ENCODE peak calls at places on chromosomes 16 and 17, in nine cellular contexts. E, G, H, C, K, R, I, D and U are unnamed samples.
A peak's percentile ranks its signal among the peaks of the same experiment; 100 is the strongest.

GRCh38 chr17:8466873-8467272 is 31.2 kb downstream of the NDEL1 start:
- DNase-seq in E (no peak), G (no peak), H (peak; percentile 40), C (no peak), K (no peak), R (no peak), I (no peak), D (no peak), U (no peak)

GRCh38 chr17:56826611-56827414 is 6.9 kb downstream of the C17orf67 start:
- DNase-seq in E (no peak), G (no peak), H (no peak), C (no peak), K (no peak), R (no peak), I (no peak), D (no peak), U (no peak)

GRCh38 chr16:53549970-53550406 is 47.0 kb upstream of the AKTIP start:
- DNase-seq in E (peak; percentile 82), G (peak; percentile 89), H (peak; percentile 78), C (peak; percentile 54), K (peak; percentile 89), R (peak; percentile 93), I (peak; percentile 75), D (peak; percentile 71), U (peak; percentile 70)

GRCh38 chr17:82662711-82663261 is 14.5 kb upstream of the WDR45B start:
- DNase-seq in E (no peak), G (no peak), H (peak; percentile 74), C (no peak), K (no peak), R (no peak), I (no peak), D (no peak), U (no peak)

GRCh38 chr16:30527635-30528178 is 1.3 kb upstream of the ZNF768 start:
- DNase-seq in E (no peak), G (no peak), H (no peak), C (no peak), K (no peak), R (no peak), I (no peak), D (no peak), U (no peak)

GRCh38 chr17:63911657-63912100 is 621 bp upstream of the CSHL1 start:
- DNase-seq in E (peak; percentile 8), G (peak; percentile 19), H (peak; percentile 89), C (peak; percentile 45), K (no peak), R (peak; percentile 19), I (peak; percentile 24), D (peak; percentile 63), U (no peak)

GRCh38 chr17:82913304-82914043 is 73.7 kb upstream of the ZNF750 start:
- DNase-seq in E (no peak), G (no peak), H (peak; percentile 83), C (no peak), K (no peak), R (no peak), I (no peak), D (peak; percentile 31), U (no peak)

GRCh38 chr17:27245230-27245696 is 48.7 kb upstream of the WSB1 start:
- DNase-seq in E (peak; percentile 89), G (peak; percentile 97), H (peak; percentile 88), C (peak; percentile 89), K (peak; percentile 93), R (peak; percentile 97), I (peak; percentile 79), D (peak; percentile 95), U (peak; percentile 88)

GRCh38 chr17:69508814-69509213 is 94.3 kb downstream of the MAP2K6 start:
- DNase-seq in E (no peak), G (no peak), H (no peak), C (no peak), K (no peak), R (no peak), I (no peak), D (no peak), U (no peak)

GRCh38 chr17:63838586-63839184 is 3.8 kb downstream of the SMARCD2 start:
- DNase-seq in E (peak; percentile 45), G (peak; percentile 96), H (peak; percentile 57), C (peak; percentile 85), K (peak; percentile 95), R (peak; percentile 94), I (no peak), D (no peak), U (peak; percentile 91)

GRCh38 chr16:11152205-11152604 is 103.8 kb downstream of the SOCS1 start:
- DNase-seq in E (no peak), G (no peak), H (no peak), C (no peak), K (no peak), R (no peak), I (no peak), D (no peak), U (peak; percentile 17)

GRCh38 chr17:61284174-61284573 is 115.5 kb upstream of the TBX2 start:
- DNase-seq in E (peak; percentile 93), G (peak; percentile 40), H (no peak), C (no peak), K (peak; percentile 86), R (peak; percentile 65), I (peak; percentile 92), D (no peak), U (peak; percentile 88)

GRCh38 chr16:50434872-50435478 is 66.2 kb upstream of the BRD7 start:
- DNase-seq in E (no peak), G (no peak), H (no peak), C (no peak), K (no peak), R (no peak), I (no peak), D (no peak), U (no peak)
- H3K4me3 ChIP-seq in E (no peak overlapping the region), G (no peak overlapping the region), H (no peak overlapping the region), C (no peak overlapping the region), K (no peak overlapping the region), R (no peak overlapping the region), I (no peak overlapping the region), D (no peak overlapping the region), U (no peak overlapping the region)

GRCh38 chr17:47721725-47722124 is 11.3 kb upstream of the TBX21 start:
- DNase-seq in E (no peak), G (no peak), H (no peak), C (no peak), K (no peak), R (no peak), I (no peak), D (no peak), U (no peak)
- H3K4me3 ChIP-seq in E (no peak overlapping the region), G (no peak overlapping the region), H (no peak overlapping the region), C (no peak overlapping the region), K (no peak overlapping the region), R (no peak overlapping the region), I (no peak overlapping the region), D (no peak overlapping the region), U (no peak overlapping the region)

DNA sequence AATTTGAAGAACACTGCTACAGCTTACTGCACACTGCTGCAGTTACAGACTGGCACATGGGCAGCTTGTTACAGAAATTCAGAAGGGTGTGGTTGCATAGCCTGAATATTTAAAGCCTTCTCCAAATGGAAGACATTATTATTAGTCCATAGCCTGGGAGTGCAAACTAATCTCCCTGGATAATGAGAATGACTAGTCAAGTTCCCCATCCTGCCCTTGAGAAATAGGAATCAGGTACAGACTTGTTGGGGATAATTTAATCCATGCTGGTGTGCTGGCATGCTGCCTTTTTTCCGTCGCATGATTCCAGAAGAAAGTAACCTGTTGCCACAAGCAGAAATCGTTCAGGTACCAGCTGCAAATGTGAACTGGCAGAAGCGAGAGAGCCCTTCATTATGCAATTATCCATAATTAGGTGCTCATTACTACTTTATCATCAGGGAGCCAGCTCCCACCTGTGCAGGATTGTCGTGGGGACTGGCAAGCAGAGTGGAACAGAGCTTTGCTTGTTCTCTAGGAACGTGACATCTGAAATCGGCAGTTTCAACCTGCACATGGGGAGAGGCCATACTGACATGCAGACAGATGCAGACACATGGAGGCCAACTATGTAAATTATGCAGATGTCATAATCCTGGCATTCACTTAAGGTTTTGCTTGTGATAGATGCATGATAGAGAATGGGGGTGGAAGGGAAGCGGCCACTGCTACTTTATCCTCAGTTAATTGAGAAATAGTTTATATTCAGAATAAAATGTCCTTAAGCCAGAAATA is 419.4 kb downstream of the PMP22 start:
- DNase-seq in E (peak; percentile 18), G (peak; percentile 15), H (no peak), C (no peak), K (peak; percentile 20), R (peak; percentile 36), I (peak; percentile 20), D (no peak), U (no peak)
- H3K4me3 ChIP-seq in E (no peak overlapping the region), G (no peak overlapping the region), H (no peak overlapping the region), C (no peak overlapping the region), K (no peak overlapping the region), R (no peak overlapping the region), I (no peak overlapping the region), D (no peak overlapping the region), U (no peak overlapping the region)

GRCh38 chr17:305090-305976 is 47.3 kb downstream of the RPH3AL start:
- DNase-seq in E (no peak), G (no peak), H (peak; percentile 76), C (no peak), K (no peak), R (no peak), I (no peak), D (peak; percentile 28), U (no peak)
- H3K4me3 ChIP-seq in E (no peak overlapping the region), G (no peak overlapping the region), H (peak overlapping the region; percentile 17), C (no peak overlapping the region), K (no peak overlapping the region), R (no peak overlapping the region), I (no peak overlapping the region), D (no peak overlapping the region), U (no peak overlapping the region)

DNA sequence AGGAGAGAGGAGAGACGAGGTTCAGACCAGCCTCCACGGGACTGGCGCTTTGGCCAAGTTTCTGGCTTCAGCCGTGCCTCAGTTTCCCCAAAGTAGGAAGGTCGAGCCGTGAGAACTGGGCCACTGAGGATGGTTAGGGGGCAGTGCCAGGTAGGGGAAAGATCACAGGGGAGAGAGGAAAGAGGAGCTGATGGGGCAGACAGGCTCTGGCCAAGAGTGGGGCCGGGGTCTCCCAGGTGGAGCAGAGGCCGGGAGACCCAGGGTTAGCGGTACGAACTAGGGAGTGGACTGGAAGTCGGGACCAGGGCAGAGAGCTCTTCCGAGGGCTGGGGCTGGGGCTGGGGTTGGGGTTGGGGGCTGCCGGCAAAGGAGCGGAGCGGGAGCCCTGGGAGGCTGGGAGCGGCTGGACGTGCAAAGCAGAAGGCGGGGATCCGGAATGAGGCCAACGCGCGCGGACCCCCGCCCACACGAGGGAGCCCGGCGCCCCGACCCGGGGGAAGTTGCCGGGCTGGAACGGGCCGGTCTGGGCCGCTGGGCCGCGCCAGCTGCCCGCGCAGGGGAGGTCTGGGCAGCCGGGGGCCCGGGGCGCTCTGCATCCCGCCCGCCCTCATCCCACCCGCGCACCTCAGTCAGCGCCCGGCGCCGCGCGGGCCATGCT is 446 bp downstream of the ST3GAL2 start:
- DNase-seq in E (no peak), G (no peak), H (no peak), C (no peak), K (no peak), R (peak; percentile 37), I (no peak), D (no peak), U (no peak)
- H3K4me3 ChIP-seq in E (peak overlapping the region; percentile 55), G (peak overlapping the region; percentile 88), H (peak overlapping the region; percentile 63), C (peak overlapping the region; percentile 82), K (peak overlapping the region; percentile 58), R (peak overlapping the region; percentile 83), I (peak overlapping the region; percentile 96), D (peak overlapping the region; percentile 69), U (peak overlapping the region; percentile 90)

GRCh38 chr16:2035431-2036199 is 8.9 kb downstream of the NHERF2 start:
- DNase-seq in E (peak; percentile 77), G (peak; percentile 82), H (peak; percentile 76), C (no peak), K (peak; percentile 70), R (peak; percentile 82), I (peak; percentile 81), D (no peak), U (peak; percentile 39)
- H3K4me3 ChIP-seq in E (no peak overlapping the region), G (peak overlapping the region; percentile 28), H (no peak overlapping the region), C (peak overlapping the region; percentile 63), K (no peak overlapping the region), R (no peak overlapping the region), I (peak overlapping the region; percentile 9), D (peak overlapping the region; percentile 3), U (no peak overlapping the region)